ENCODE peak calls at places on chromosomes 6 and 20, in nine cellular contexts. D is non-pigmented ciliary epithelial cell; J is stimulated activated CD4-positive, alpha-beta T cell treated with anti-CD3 and anti-CD28 coated beads, Interleukin-1b, Interleukin-23, amount 100 ng/mL, for 24 hours; C is pancreas; V is stimulated activated naive CD8-positive, alpha-beta T cell treated with anti-CD3 and anti-CD28 coated beads, Interleukin-15, amount 100 ng/mL, for 72 hours; O is WTC11; W is CD4-positive, alpha-beta T cell; K is cardiac muscle cell; P is NCI-H524. H is an unnamed sample.
A peak's percentile ranks its signal among the peaks of the same experiment; 100 is the strongest.

GRCh38 chr6:167683028-167683862 is 143.5 kb upstream of the AFDN start:
- DNase-seq in W (no peak), P (no peak), J (no peak), C (no peak), D (peak; percentile 62), K (peak; percentile 61), O (no peak), V (no peak), H (no peak)

GRCh38 chr6:52245425-52245824 is 1.1 kb upstream of the IL17F start:
- DNase-seq in O (no peak), W (no peak), V (no peak), D (no peak), C (no peak), K (no peak), P (no peak), J (no peak), H (no peak)

GRCh38 chr6:159961523-159961922 is 7.4 kb upstream of the IGF2R start:
- DNase-seq in J (no peak), W (no peak), V (no peak), C (no peak), D (no peak), P (no peak), O (no peak), K (no peak), H (no peak)

GRCh38 chr6:75230484-75231325 is 12.9 kb downstream of the COX7A2 start:
- DNase-seq in D (no peak), O (peak; percentile 41), W (no peak), C (no peak), K (peak; percentile 61), V (no peak), J (no peak), P (peak; percentile 45), H (no peak)

GRCh38 chr6:37776546-37776945 is 43.0 kb upstream of the ZFAND3 start:
- DNase-seq in K (no peak), W (no peak), D (no peak), J (no peak), V (no peak), C (no peak), P (no peak), O (no peak), H (no peak)

GRCh38 chr20:1336699-1337387 is 7.9 kb upstream of the SDCBP2 start:
- DNase-seq in V (no peak), D (no peak), W (no peak), C (peak; percentile 75), O (no peak), J (no peak), K (no peak), P (no peak), H (peak; percentile 48)

GRCh38 chr6:24522090-24522820 is 27.5 kb downstream of the ALDH5A1 start:
- DNase-seq in C (no peak), J (no peak), D (no peak), V (no peak), P (no peak), K (no peak), O (no peak), W (no peak), H (no peak)

GRCh38 chr20:23683807-23684206 is 5.0 kb downstream of the CST4 start:
- DNase-seq in J (no peak), C (no peak), O (no peak), P (no peak), W (no peak), D (no peak), V (no peak), K (no peak), H (peak; percentile 17)

GRCh38 chr6:27303613-27304272 is 8.3 kb downstream of the POM121L2 start:
- DNase-seq in W (no peak), V (no peak), D (no peak), J (no peak), P (no peak), K (no peak), O (no peak), C (no peak), H (no peak)

GRCh38 chr20:38181207-38181693 is 16.2 kb upstream of the TGM2 start:
- DNase-seq in W (no peak), K (no peak), V (no peak), O (no peak), P (peak; percentile 12), J (no peak), D (no peak), C (no peak), H (no peak)

GRCh38 chr20:33914871-33915270 is 78.8 kb upstream of the RALY start:
- DNase-seq in V (peak; percentile 24), W (peak; percentile 6), O (no peak), J (peak; percentile 12), D (peak; percentile 83), P (peak; percentile 70), C (no peak), K (no peak), H (no peak)

H was measured in H1.